ENCODE peak calls at places on chromosomes 7 and 10, in eight cellular contexts. E, L, H, O, Y, D, B and W are unnamed samples.

GRCh38 chr10:80319725-80320290 is 30.4 kb upstream of the MAT1A start:
- DNase-seq in E (no peak), L (no peak), H (no peak), O (no peak), Y (no peak), D (no peak), B (no peak), W (no peak)

GRCh38 chr7:142357953-142358520 is 100.2 kb upstream of the PRSS58 start:
- DNase-seq in E (peak), L (no peak), H (peak), O (no peak), Y (no peak), D (peak), B (peak), W (no peak)

GRCh38 chr7:103658055-103659010 is 212.3 kb upstream of the SLC26A5 start:
- DNase-seq in E (no peak), L (no peak), H (no peak), O (no peak), Y (no peak), D (no peak), B (no peak), W (no peak)

GRCh38 chr7:111732923-111733322 is 170.6 kb upstream of the IMMP2L start:
- DNase-seq in E (no peak), L (no peak), H (no peak), O (no peak), Y (no peak), D (no peak), B (no peak), W (no peak)

GRCh38 chr10:29862926-29863614 is 196.3 kb downstream of the JCAD start:
- DNase-seq in E (no peak), L (no peak), H (no peak), O (no peak), Y (no peak), D (no peak), B (no peak), W (no peak)

GRCh38 chr7:102433319-102434038 is at the start of gene ORAI2:
- DNase-seq in E (peak), L (peak), H (peak), O (peak), Y (peak), D (no peak), B (peak), W (peak)

GRCh38 chr7:117872565-117873055 is 631 bp downstream of the CTTNBP2 start:
- DNase-seq in E (no peak), L (no peak), H (no peak), O (no peak), Y (no peak), D (no peak), B (peak), W (no peak)

GRCh38 chr7:151694828-151695580 is 175.3 kb upstream of the RHEB start:
- DNase-seq in E (no peak), L (peak), H (no peak), O (no peak), Y (no peak), D (no peak), B (no peak), W (no peak)

GRCh38 chr10:10363217-10363616 is 654.5 kb upstream of the CELF2 start:
- DNase-seq in E (no peak), L (no peak), H (no peak), O (no peak), Y (no peak), D (no peak), B (no peak), W (no peak)

GRCh38 chr7:100208911-100209408 is 10.8 kb upstream of the PVRIG start:
- DNase-seq in E (peak), L (no peak), H (no peak), O (no peak), Y (no peak), D (peak), B (no peak), W (no peak)

GRCh38 chr10:130363899-130364298 is 227.7 kb downstream of the GLRX3 start:
- DNase-seq in E (no peak), L (no peak), H (no peak), O (no peak), Y (no peak), D (no peak), B (no peak), W (no peak)